ENCODE peak calls at places on chromosomes 11 and 22, in nine cellular contexts. S is testis, K is A549, W is H1, L is transverse colon, M is K562, T is stomach, Y is heart left ventricle, Z is IMR-90. J is an unnamed sample.
A peak's percentile ranks its signal among the peaks of the same experiment; 100 is the strongest.

GRCh38 chr11:130435671-130436070 is 7.3 kb upstream of the ADAMTS8 start:
- DNase-seq in S (no peak), K (no peak), W (no peak), L (no peak), M (no peak), T (no peak), Y (no peak), Z (peak; percentile 31), J (no peak)

GRCh38 chr11:94928146-94928995 is 45.0 kb downstream of the CWC15 start:
- DNase-seq in S (no peak), K (no peak), W (no peak), L (no peak), M (no peak), T (no peak), Y (no peak), Z (no peak), J (no peak)

GRCh38 chr11:59417023-59417422 is 9.2 kb downstream of the OR5A2 start:
- DNase-seq in S (no peak), K (no peak), W (no peak), L (no peak), M (no peak), T (no peak), Y (no peak), Z (no peak), J (no peak)

GRCh38 chr11:75386912-75387311 is 12.4 kb upstream of the RPS3 start:
- DNase-seq in S (no peak), K (no peak), W (peak; percentile 29), L (peak; percentile 52), M (no peak), T (no peak), Y (no peak), Z (no peak), J (no peak)

GRCh38 chr11:460331-461199 is 10.5 kb downstream of the PTDSS2 start:
- DNase-seq in S (no peak), K (peak; percentile 44), W (no peak), L (no peak), M (peak; percentile 95), T (no peak), Y (peak; percentile 52), Z (no peak), J (no peak)

GRCh38 chr11:290621-291231 is 1.8 kb downstream of the PGGHG start:
- DNase-seq in S (no peak), K (no peak), W (no peak), L (peak; percentile 7), M (no peak), T (no peak), Y (no peak), Z (no peak), J (no peak)

GRCh38 chr11:105211806-105212531 is 72.4 kb upstream of the CARD18 start:
- DNase-seq in S (no peak), K (no peak), W (no peak), L (no peak), M (no peak), T (no peak), Y (no peak), Z (peak; percentile 64), J (no peak)

GRCh38 chr11:71078482-71078881 is 173.9 kb downstream of the SHANK2 start:
- DNase-seq in S (no peak), K (no peak), W (no peak), L (no peak), M (peak; percentile 14), T (no peak), Y (no peak), Z (no peak), J (no peak)

GRCh38 chr11:26805001-26805400 is 83.1 kb upstream of the SLC5A12 start:
- DNase-seq in S (no peak), K (no peak), W (no peak), L (no peak), M (no peak), T (no peak), Y (no peak), Z (no peak), J (no peak)

GRCh38 chr11:121699801-121700200 is 247.0 kb upstream of the SORL1-AS1 start:
- DNase-seq in S (no peak), K (no peak), W (no peak), L (no peak), M (no peak), T (no peak), Y (no peak), Z (no peak), J (no peak)

GRCh38 chr11:28464252-28464867 is 356.2 kb downstream of the METTL15 start:
- DNase-seq in S (no peak), K (no peak), W (no peak), L (no peak), M (no peak), T (no peak), Y (no peak), Z (peak; percentile 86), J (no peak)

GRCh38 chr11:117837791-117838190 is 13.2 kb upstream of the FXYD2 start:
- DNase-seq in S (peak; percentile 11), K (no peak), W (no peak), L (peak; percentile 5), M (no peak), T (no peak), Y (peak; percentile 5), Z (no peak), J (no peak)

GRCh38 chr22:16917144-16918003 is 90.6 kb downstream of the GAB4 start:
- DNase-seq in S (peak; percentile 79), K (peak; percentile 33), W (no peak), L (peak; percentile 47), M (peak; percentile 81), T (peak; percentile 75), Y (peak; percentile 18), Z (peak; percentile 15), J (peak; percentile 23)

GRCh38 chr11:108177570-108177969 is 44.9 kb downstream of the NPAT start:
- DNase-seq in S (no peak), K (no peak), W (no peak), L (no peak), M (no peak), T (no peak), Y (no peak), Z (no peak), J (no peak)

GRCh38 chr22:49925525-49926128 is 7.2 kb downstream of the CRELD2 start:
- DNase-seq in S (no peak), K (no peak), W (no peak), L (peak; percentile 58), M (no peak), T (no peak), Y (no peak), Z (no peak), J (no peak)

GRCh38 chr11:4695442-4695841 is 2.2 kb downstream of the OR51E2 start:
- DNase-seq in S (no peak), K (no peak), W (no peak), L (no peak), M (no peak), T (no peak), Y (no peak), Z (peak; percentile 52), J (no peak)

GRCh38 chr22:20080445-20080775 is 369 bp downstream of the DGCR8 start:
- DNase-seq in S (peak; percentile 64), K (peak; percentile 36), W (no peak), L (peak; percentile 71), M (peak; percentile 96), T (peak; percentile 62), Y (peak; percentile 59), Z (peak; percentile 30), J (no peak)

GRCh38 chr22:44439356-44440223 is 58.4 kb downstream of the RTL6 start:
- DNase-seq in S (no peak), K (no peak), W (no peak), L (no peak), M (no peak), T (no peak), Y (no peak), Z (no peak), J (no peak)

DNA sequence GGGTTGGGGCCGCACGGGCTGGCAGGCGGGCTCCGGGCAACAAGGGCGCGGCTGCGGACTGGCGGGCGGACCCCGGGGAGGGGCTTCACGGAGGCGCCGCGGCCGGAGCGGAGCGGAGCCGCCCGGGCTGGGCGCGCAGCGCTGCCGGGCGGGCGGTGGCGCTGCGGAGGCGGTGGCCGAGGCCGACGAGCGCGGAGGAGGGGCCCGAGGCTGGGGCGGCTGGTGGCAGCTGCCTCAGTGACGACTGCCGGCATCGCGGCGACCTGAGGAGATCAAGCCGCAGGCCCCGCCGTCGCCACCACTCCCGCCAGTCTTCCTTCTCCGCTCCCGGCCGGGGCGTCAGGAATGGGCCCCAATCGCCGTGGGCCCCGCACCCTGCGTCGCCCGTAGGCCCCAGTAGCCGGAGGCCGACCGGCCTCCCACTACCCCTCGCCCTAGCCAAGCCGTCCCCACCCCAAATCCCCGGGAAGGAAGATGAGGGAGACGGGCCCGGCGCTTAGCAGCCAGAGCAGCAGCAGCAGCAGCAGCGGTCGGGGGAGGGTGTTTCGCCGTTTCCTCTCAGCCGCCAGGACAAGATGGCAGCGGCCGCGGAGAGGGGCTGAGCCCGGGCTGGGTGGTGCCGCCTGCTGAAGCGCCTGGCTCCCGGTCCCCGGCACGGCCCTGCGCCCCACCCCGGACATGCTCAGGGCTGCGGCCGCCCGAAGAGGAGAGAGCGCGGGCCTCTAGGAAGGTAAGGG is at the start of gene HIPK3:
- DNase-seq in S (peak; percentile 87), K (peak; percentile 77), W (no peak), L (peak; percentile 87), M (peak; percentile 86), T (peak; percentile 85), Y (peak; percentile 89), Z (peak; percentile 68), J (peak; percentile 82)
- TF ChIP-seq CTCF in S (no peak), K (peak; percentile 60), W (peak; percentile 43), L (peak; percentile 14), M (peak; percentile 49), T (peak; percentile 59), Y (peak; percentile 44), Z (peak; percentile 55), J (peak; percentile 53)

GRCh38 chr11:65040520-65041205 is 347 bp upstream of the SAC3D1 start:
- DNase-seq in S (peak; percentile 95), K (peak; percentile 98), W (peak; percentile 80), L (peak; percentile 92), M (peak; percentile 95), T (peak; percentile 88), Y (peak; percentile 89), Z (peak; percentile 93), J (peak; percentile 83)
- TF ChIP-seq POLR2A in S (no peak), K (peak; percentile 32), W (peak; percentile 60), L (peak; percentile 48), M (peak; percentile 86), T (no peak), Y (peak; percentile 55), Z (no peak), J (no peak)

GRCh38 chr22:11613898-11614755 is 3913.9 kb upstream of the OR11H1 start:
- DNase-seq in S (no peak), K (no peak), W (no peak), L (no peak), M (no peak), T (no peak), Y (no peak), Z (no peak), J (no peak)
- H3K9me3 ChIP-seq in S (no peaks in the 10 kb centered on the region), K (no peaks in the 10 kb centered on the region), W (peaks cover 69% of the 10 kb centered on the region), L (peaks cover 59% of the 10 kb centered on the region), M (no peaks in the 10 kb centered on the region), T (peaks cover 97% of the 10 kb centered on the region), Y (no peaks in the 10 kb centered on the region), Z (peaks cover 36% of the 10 kb centered on the region), J (peaks cover 57% of the 10 kb centered on the region)

GRCh38 chr11:62922653-62923371 is 1.6 kb upstream of the CHRM1 start:
- DNase-seq in S (no peak), K (peak; percentile 50), W (no peak), L (no peak), M (peak; percentile 76), T (no peak), Y (no peak), Z (no peak), J (no peak)
- TF ChIP-seq CTCF in S (no peak), K (peak; percentile 21), W (peak; percentile 62), L (no peak), M (peak; percentile 80), T (no peak), Y (no peak), Z (peak; percentile 40), J (no peak)

GRCh38 chr22:37242395-37242918 is 1.6 kb downstream of the RAC2 start:
- DNase-seq in S (peak; percentile 47), K (no peak), W (no peak), L (peak; percentile 82), M (peak; percentile 96), T (peak; percentile 74), Y (peak; percentile 40), Z (peak; percentile 38), J (no peak)
- TF ChIP-seq POLR2A in S (no peak), K (no peak), W (no peak), L (no peak), M (peak; percentile 73), T (no peak), Y (no peak), Z (no peak), J (no peak)